ENCODE peak calls at places on chromosomes 11 and 22, in six cellular contexts. H, B, W, J, V and Z are unnamed samples.

GRCh38 chr22:24271406-24271760 is 752 bp downstream of the SPECC1L start:
- DNase-seq in H (peak; percentile 12), B (peak; percentile 61), W (no peak), J (no peak), V (peak; percentile 60), Z (no peak)

GRCh38 chr11:71489311-71490043 is 36.5 kb downstream of the NADSYN1 start:
- DNase-seq in H (peak; percentile 82), B (peak; percentile 20), W (peak; percentile 21), J (no peak), V (no peak), Z (peak; percentile 15)

GRCh38 chr22:23849009-23850006 is 8.4 kb upstream of the SLC2A11 start:
- DNase-seq in H (peak; percentile 51), B (peak; percentile 85), W (peak; percentile 91), J (peak; percentile 84), V (peak; percentile 92), Z (peak; percentile 81)

GRCh38 chr22:47565607-47566006 is 803.2 kb downstream of the TBC1D22A start:
- DNase-seq in H (no peak), B (no peak), W (no peak), J (no peak), V (no peak), Z (no peak)

GRCh38 chr11:62577046-62577708 is 3.5 kb upstream of the EEF1G start:
- DNase-seq in H (peak; percentile 26), B (no peak), W (no peak), J (no peak), V (peak; percentile 53), Z (no peak)

GRCh38 chr22:31618057-31618456 is 44.0 kb downstream of the PISD start:
- DNase-seq in H (no peak), B (no peak), W (no peak), J (no peak), V (no peak), Z (no peak)

GRCh38 chr22:50674127-50674493 is 1.5 kb downstream of the SHANK3 start:
- DNase-seq in H (no peak), B (no peak), W (no peak), J (no peak), V (no peak), Z (no peak)

GRCh38 chr22:23767673-23768548 is at the start of gene CHCHD10:
- DNase-seq in H (peak; percentile 50), B (peak; percentile 83), W (peak; percentile 85), J (peak; percentile 73), V (peak; percentile 95), Z (peak; percentile 82)

GRCh38 chr11:17992916-17993315 is 19.9 kb downstream of the SERGEF start:
- DNase-seq in H (no peak), B (no peak), W (no peak), J (no peak), V (no peak), Z (no peak)

GRCh38 chr22:47296405-47297260 is 534.2 kb downstream of the TBC1D22A start:
- DNase-seq in H (no peak), B (no peak), W (peak; percentile 17), J (no peak), V (no peak), Z (no peak)

GRCh38 chr11:16543642-16544041 is 187.3 kb upstream of the SOX6 start:
- DNase-seq in H (no peak), B (no peak), W (no peak), J (no peak), V (no peak), Z (no peak)
- H3K27me3 ChIP-seq in H (no peaks in the 10 kb centered on the region), B (no peaks in the 10 kb centered on the region), W (no peaks in the 10 kb centered on the region), J (no peaks in the 10 kb centered on the region), V (no peaks in the 10 kb centered on the region), Z (no peaks in the 10 kb centered on the region)

GRCh38 chr11:10302294-10302743 is 2.6 kb upstream of the ADM start:
- DNase-seq in H (no peak), B (peak; percentile 37), W (peak; percentile 83), J (no peak), V (no peak), Z (no peak)
- H3K27ac ChIP-seq in H (peak overlapping the region; percentile 100), B (peak overlapping the region; percentile 94), W (peak overlapping the region; percentile 97), J (peak overlapping the region; percentile 98), V (peak overlapping the region; percentile 86), Z (peak overlapping the region; percentile 62)

GRCh38 chr11:10317281-10317755 is 12.4 kb downstream of the ADM start:
- DNase-seq in H (peak; percentile 14), B (peak; percentile 36), W (no peak), J (no peak), V (no peak), Z (no peak)
- H3K27me3 ChIP-seq in H (no peaks in the 10 kb centered on the region), B (no peaks in the 10 kb centered on the region), W (no peaks in the 10 kb centered on the region), J (no peaks in the 10 kb centered on the region), V (no peaks in the 10 kb centered on the region), Z (peaks cover 12% of the 10 kb centered on the region)

DNA sequence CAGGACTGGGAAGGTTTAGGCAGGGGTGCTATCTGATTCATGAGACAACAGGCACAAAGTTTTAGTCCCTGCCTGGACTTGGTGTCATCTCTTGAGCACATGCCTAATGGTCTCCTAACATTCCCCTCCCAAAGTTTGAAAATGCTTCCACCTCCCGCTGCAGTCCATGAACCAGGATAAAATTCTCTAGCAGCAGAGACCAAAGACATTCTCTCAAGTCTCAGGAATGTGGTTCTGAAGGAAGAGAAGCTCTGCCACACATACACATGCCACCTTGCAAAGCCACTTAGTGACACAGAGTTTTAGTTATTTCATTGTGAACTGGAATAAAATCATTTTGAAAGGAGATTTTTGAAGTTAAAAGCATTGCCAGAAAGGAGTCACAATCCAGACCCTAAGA is 15.5 kb downstream of the OR51B6 start:
- DNase-seq in H (peak; percentile 34), B (no peak), W (no peak), J (no peak), V (no peak), Z (no peak)
- H3K27ac ChIP-seq in H (peak overlapping the region; percentile 100), B (no peak overlapping the region), W (no peak overlapping the region), J (no peak overlapping the region), V (no peak overlapping the region), Z (no peak overlapping the region)

DNA sequence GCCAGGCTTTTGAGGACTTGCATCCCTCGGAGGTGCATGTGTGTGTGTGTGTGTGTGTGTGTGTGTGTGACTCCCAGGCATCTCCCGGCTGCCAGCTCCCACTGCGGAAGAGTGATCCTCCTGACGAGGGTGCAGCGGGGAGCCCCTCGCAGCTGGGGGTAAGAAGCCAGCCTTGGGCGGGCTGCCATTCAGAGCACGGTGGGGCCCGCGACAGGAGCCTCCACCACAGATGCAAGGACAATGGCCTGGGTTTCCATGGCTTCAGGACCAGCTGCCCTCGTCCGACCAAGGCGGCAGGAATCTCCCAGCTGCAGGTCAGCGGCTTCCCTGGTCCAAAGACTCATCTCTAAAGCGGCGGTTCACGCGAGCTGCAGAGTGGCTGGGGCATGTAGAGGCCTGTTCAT is 908.5 kb downstream of the BRD1 start:
- DNase-seq in H (no peak), B (no peak), W (peak; percentile 16), J (no peak), V (no peak), Z (no peak)
- H3K27me3 ChIP-seq in H (no peaks in the 10 kb centered on the region), B (no peaks in the 10 kb centered on the region), W (peaks cover 6% of the 10 kb centered on the region), J (peaks cover 94% of the 10 kb centered on the region), V (peaks cover 4% of the 10 kb centered on the region), Z (peaks cover 2% of the 10 kb centered on the region)

DNA sequence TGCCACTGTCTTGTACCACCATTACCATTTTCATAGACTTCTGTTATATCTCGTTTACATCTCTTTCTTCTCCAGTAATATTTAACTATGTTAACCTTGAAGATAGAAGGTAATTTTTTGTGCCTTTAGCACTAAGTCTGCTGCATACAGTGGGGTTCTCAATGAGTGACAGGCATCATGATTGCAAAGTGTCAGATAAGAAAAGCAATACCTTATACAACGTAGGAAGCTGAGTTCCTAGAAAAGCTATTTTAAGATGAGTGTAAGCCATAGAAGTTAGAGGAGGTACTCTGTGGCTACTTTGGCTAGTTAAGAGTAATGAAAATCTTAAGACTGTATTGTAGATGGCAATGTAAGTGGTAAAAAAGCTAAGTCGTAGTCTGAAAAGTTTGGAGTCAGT is 5.3 kb downstream of the TMEM126A start:
- DNase-seq in H (no peak), B (no peak), W (no peak), J (no peak), V (no peak), Z (no peak)
- H3K27ac ChIP-seq in H (no peak overlapping the region), B (no peak overlapping the region), W (no peak overlapping the region), J (no peak overlapping the region), V (no peak overlapping the region), Z (peak overlapping the region; percentile 30)

DNA sequence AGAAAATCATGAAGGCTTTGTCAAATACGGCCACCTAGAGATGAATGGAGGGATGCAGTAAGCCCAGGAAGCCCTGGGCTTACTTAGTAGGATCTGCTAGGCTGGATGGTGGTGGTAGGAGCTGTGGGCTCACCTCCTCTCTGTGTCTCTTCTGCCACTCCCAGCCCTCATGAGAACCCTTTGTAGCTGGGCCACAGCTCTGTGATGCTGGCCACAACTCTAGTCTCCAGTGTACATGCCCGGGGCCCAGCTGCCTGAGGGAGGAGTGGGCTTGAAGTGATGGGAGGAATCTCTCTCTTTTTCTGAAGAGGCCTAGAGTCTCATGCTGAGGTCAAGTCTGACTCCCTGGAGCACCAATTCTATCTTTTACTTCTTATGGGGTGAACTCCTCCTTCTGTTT is 32.4 kb upstream of the SYT13 start:
- DNase-seq in H (no peak), B (no peak), W (no peak), J (no peak), V (no peak), Z (no peak)
- H3K27me3 ChIP-seq in H (peaks cover 9% of the 10 kb centered on the region), B (no peaks in the 10 kb centered on the region), W (peaks cover 5% of the 10 kb centered on the region), J (peaks cover 55% of the 10 kb centered on the region), V (no peaks in the 10 kb centered on the region), Z (peaks cover 6% of the 10 kb centered on the region)

GRCh38 chr11:122161191-122161590 is 45.2 kb upstream of the BLID start:
- DNase-seq in H (no peak), B (no peak), W (no peak), J (no peak), V (no peak), Z (no peak)
- H3K27ac ChIP-seq in H (peak overlapping the region; percentile 71), B (peak overlapping the region; percentile 4), W (peak overlapping the region; percentile 8), J (no peak overlapping the region), V (no peak overlapping the region), Z (no peak overlapping the region)

GRCh38 chr22:45051419-45051818 is 41.6 kb upstream of the PHF21B start:
- DNase-seq in H (no peak), B (no peak), W (no peak), J (no peak), V (no peak), Z (no peak)

GRCh38 chr22:45051946-45052345 is 42.1 kb upstream of the PHF21B start:
- DNase-seq in H (no peak), B (no peak), W (no peak), J (no peak), V (peak; percentile 22), Z (no peak)

GRCh38 chr22:45053571-45053970 is 43.8 kb upstream of the PHF21B start:
- DNase-seq in H (no peak), B (no peak), W (no peak), J (no peak), V (no peak), Z (no peak)

GRCh38 chr22:45055936-45056335 is 46.1 kb upstream of the PHF21B start:
- DNase-seq in H (no peak), B (no peak), W (no peak), J (no peak), V (no peak), Z (no peak)

DNA sequence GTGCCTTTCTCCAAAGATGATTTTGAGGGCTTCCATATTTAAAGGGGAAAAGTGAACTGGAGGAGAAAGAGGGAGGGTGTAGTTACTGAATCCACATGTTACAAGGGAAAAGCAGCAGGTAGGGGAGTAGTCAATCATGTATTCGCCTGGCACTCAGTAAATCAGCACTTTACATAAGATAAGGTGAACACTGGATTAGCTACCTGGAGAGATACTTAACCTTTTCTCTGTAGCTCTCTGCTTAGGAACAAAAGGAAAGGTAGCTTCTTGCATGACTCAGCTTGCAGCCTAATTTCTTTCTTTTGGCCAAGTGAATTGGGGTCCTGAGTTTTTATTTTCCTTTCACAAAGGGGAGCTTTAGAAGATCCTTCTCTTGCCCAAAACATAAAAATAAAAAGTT is 43.3 kb upstream of the PHF21B start:
- DNase-seq in H (no peak), B (no peak), W (no peak), J (no peak), V (no peak), Z (no peak)
- H3K27me3 ChIP-seq in H (peaks cover 32% of the 10 kb centered on the region), B (no peaks in the 10 kb centered on the region), W (peaks cover 11% of the 10 kb centered on the region), J (peaks cover 88% of the 10 kb centered on the region), V (no peaks in the 10 kb centered on the region), Z (no peaks in the 10 kb centered on the region)